ENCODE peak calls at places on chromosomes 16 and 17, in seven cellular contexts. J, K, M, B, X, G and P are unnamed samples.

GRCh38 chr16:10983175-10983558 is 38.8 kb downstream of the CLEC16A start:
- DNase-seq in K (no peak), M (peak), J (no peak), G (no peak), B (no peak), X (no peak), P (no peak)

GRCh38 chr17:11908711-11909146 is 88.5 kb downstream of the ZNF18 start:
- DNase-seq in J (no peak), M (no peak), G (no peak), B (no peak), X (no peak), K (no peak), P (no peak)

GRCh38 chr17:50173335-50173941 is 7.6 kb downstream of the SGCA start:
- DNase-seq in B (no peak), X (no peak), K (no peak), M (no peak), G (peak), J (no peak), P (peak)

GRCh38 chr16:26175944-26176343 is 484.2 kb downstream of the HS3ST4 start:
- DNase-seq in K (no peak), B (no peak), X (no peak), J (no peak), G (no peak), M (no peak), P (no peak)

GRCh38 chr17:28242791-28243190 is 76.2 kb upstream of the TMEM97 start:
- DNase-seq in K (no peak), G (peak), X (no peak), B (no peak), J (no peak), M (no peak), P (no peak)

GRCh38 chr16:75070055-75070841 is 46.3 kb downstream of the LDHD start:
- DNase-seq in J (no peak), X (no peak), G (no peak), B (no peak), K (no peak), M (no peak), P (no peak)

GRCh38 chr16:83701494-83701893 is 106.3 kb upstream of the HSBP1 start:
- DNase-seq in X (peak), J (no peak), K (no peak), B (no peak), G (peak), M (no peak), P (no peak)

GRCh38 chr16:17470002-17470870 is 524 bp downstream of the XYLT1 start:
- DNase-seq in M (peak), X (no peak), B (no peak), G (no peak), J (no peak), K (no peak), P (no peak)

GRCh38 chr17:20302191-20302917 is 165.0 kb downstream of the LGALS9B start:
- DNase-seq in X (no peak), M (no peak), G (peak), B (no peak), J (no peak), K (no peak), P (no peak)

GRCh38 chr17:78224226-78225087 is 7.0 kb upstream of the TMEM235 start:
- DNase-seq in X (no peak), J (no peak), M (no peak), K (no peak), G (no peak), B (no peak), P (no peak)

GRCh38 chr17:44707755-44708400 is 587 bp upstream of the DBF4B start:
- DNase-seq in X (no peak), G (peak), K (no peak), J (no peak), M (no peak), B (no peak), P (no peak)

GRCh38 chr16:59859606-59860402 is 1125.7 kb upstream of the GOT2 start:
- DNase-seq in M (no peak), X (no peak), B (no peak), G (no peak), J (no peak), K (no peak), P (peak)

GRCh38 chr17:45992904-45993303 is 6.1 kb upstream of the STH start:
- DNase-seq in M (no peak), B (no peak), J (no peak), K (no peak), G (no peak), X (no peak), P (no peak)

GRCh38 chr17:74444406-74444805 is 12.5 kb downstream of the GPRC5C start:
- DNase-seq in K (no peak), J (no peak), G (peak), X (no peak), M (no peak), B (no peak), P (no peak)

GRCh38 chr16:89383095-89384003 is 107.0 kb downstream of the ANKRD11 start:
- DNase-seq in G (peak), M (peak), X (peak), B (no peak), J (no peak), K (no peak), P (no peak)

GRCh38 chr17:31902693-31903092 is 1.2 kb upstream of the UTP6 start:
- DNase-seq in X (no peak), G (no peak), M (no peak), J (no peak), B (no peak), K (no peak), P (no peak)

GRCh38 chr17:82241183-82241925 is 12.5 kb downstream of the SLC16A3 start:
- DNase-seq in G (peak), J (no peak), X (no peak), B (no peak), M (no peak), K (no peak), P (no peak)

GRCh38 chr17:14203392-14203791 is 33.3 kb downstream of the CDRT15 start:
- DNase-seq in B (no peak), M (no peak), G (no peak), K (no peak), X (no peak), J (no peak), P (no peak)

GRCh38 chr17:13601317-13601775 is 383 bp downstream of the HS3ST3A1 start:
- DNase-seq in X (no peak), K (no peak), G (no peak), M (no peak), J (no peak), B (no peak), P (no peak)

GRCh38 chr17:45791041-45791582 is 7.0 kb downstream of the CRHR1 start:
- DNase-seq in J (no peak), M (no peak), G (no peak), K (no peak), X (no peak), B (no peak), P (no peak)

GRCh38 chr16:76639685-76640289 is 362.6 kb downstream of the CNTNAP4 start:
- DNase-seq in X (peak), K (no peak), B (no peak), M (peak), J (no peak), G (peak), P (no peak)

GRCh38 chr16:50099957-50100648 is 34.3 kb downstream of the HEATR3 start:
- DNase-seq in X (no peak), J (no peak), K (no peak), G (no peak), M (peak), B (no peak), P (no peak)

GRCh38 chr17:74478369-74479100 is 12.1 kb downstream of the CD300A start:
- DNase-seq in G (no peak), M (no peak), K (no peak), J (no peak), B (no peak), X (no peak), P (no peak)

GRCh38 chr16:61549332-61549731 is 486.9 kb downstream of the CDH8 start:
- DNase-seq in J (no peak), K (no peak), M (no peak), X (no peak), B (no peak), G (no peak), P (no peak)